ENCODE peak calls at places on chromosomes 12 and 14, in six cellular contexts. N is breast epithelium; C is CD8-positive, alpha-beta T cell; I is pancreas; P is uterus; J is neural progenitor cell. X is an unnamed sample.
A peak's percentile ranks its signal among the peaks of the same experiment; 100 is the strongest.

GRCh38 chr14:37698840-37699777 is 103.7 kb downstream of the TTC6 start:
- DNase-seq in N (no peak), C (no peak), I (no peak), P (no peak), J (no peak), X (no peak)

GRCh38 chr12:52059582-52060497 is 8.6 kb downstream of the NR4A1 start:
- DNase-seq in N (no peak), C (no peak), I (no peak), P (no peak), J (no peak), X (no peak)

GRCh38 chr12:66237505-66238175 is 48.6 kb downstream of the IRAK3 start:
- DNase-seq in N (no peak), C (no peak), I (no peak), P (no peak), J (no peak), X (no peak)

GRCh38 chr12:21538259-21538658 is 12.2 kb downstream of the SPX start:
- DNase-seq in N (no peak), C (no peak), I (no peak), P (no peak), J (no peak), X (no peak)

GRCh38 chr14:69592923-69593677 is 18.3 kb upstream of the SUSD6 start:
- DNase-seq in N (no peak), C (no peak), I (no peak), P (peak; percentile 50), J (peak; percentile 72), X (no peak)

GRCh38 chr12:123115409-123116111 is 35.3 kb downstream of the PITPNM2 start:
- DNase-seq in N (no peak), C (no peak), I (no peak), P (peak; percentile 91), J (no peak), X (no peak)

GRCh38 chr12:39417916-39418315 is 25.0 kb downstream of the KIF21A start:
- DNase-seq in N (no peak), C (no peak), I (no peak), P (no peak), J (no peak), X (no peak)

GRCh38 chr12:120538281-120539156 is 4.4 kb downstream of the RNF10 start:
- DNase-seq in N (peak; percentile 64), C (no peak), I (peak; percentile 64), P (peak; percentile 39), J (no peak), X (no peak)

GRCh38 chr12:103877288-103877687 is 36.3 kb upstream of the NT5DC3 start:
- DNase-seq in N (no peak), C (no peak), I (no peak), P (no peak), J (no peak), X (no peak)

GRCh38 chr12:103841690-103842584 is 903 bp upstream of the NT5DC3 start:
- DNase-seq in N (peak; percentile 96), C (peak; percentile 11), I (peak; percentile 54), P (peak; percentile 58), J (no peak), X (no peak)

GRCh38 chr14:35789651-35790050 is 19.4 kb downstream of the RALGAPA1 start:
- DNase-seq in N (no peak), C (no peak), I (no peak), P (no peak), J (no peak), X (no peak)

GRCh38 chr12:64618953-64619590 is 8.8 kb downstream of the RASSF3 start:
- DNase-seq in N (no peak), C (no peak), I (no peak), P (no peak), J (no peak), X (no peak)

GRCh38 chr14:85856430-85856829 is 326.5 kb downstream of the FLRT2 start:
- DNase-seq in N (no peak), C (no peak), I (no peak), P (no peak), J (no peak), X (no peak)

GRCh38 chr14:100279563-100279962 is 26.7 kb downstream of the SLC25A29 start:
- DNase-seq in N (no peak), C (no peak), I (no peak), P (no peak), J (no peak), X (no peak)

GRCh38 chr14:50741571-50741970 is 73.5 kb upstream of the SAV1 start:
- DNase-seq in N (no peak), C (no peak), I (no peak), P (no peak), J (no peak), X (no peak)

GRCh38 chr14:101022916-101023435 is 119.5 kb upstream of the RTL1 start:
- DNase-seq in N (no peak), C (no peak), I (peak; percentile 4), P (peak; percentile 8), J (no peak), X (no peak)

GRCh38 chr12:56190695-56191155 is 1.4 kb upstream of the SMARCC2 start:
- DNase-seq in N (no peak), C (no peak), I (no peak), P (no peak), J (peak; percentile 24), X (no peak)

GRCh38 chr12:53343978-53344377 is 7.8 kb upstream of the SP7 start:
- DNase-seq in N (no peak), C (no peak), I (no peak), P (no peak), J (no peak), X (no peak)
- H3K27ac ChIP-seq in N (peak overlapping the region; percentile 87), C (peak overlapping the region; percentile 5), I (no peak overlapping the region), P (no peak overlapping the region), J (no peak overlapping the region), X (no peak overlapping the region)

GRCh38 chr12:6450091-6450868 is 1.6 kb upstream of the TAPBPL start:
- DNase-seq in N (no peak), C (no peak), I (no peak), P (no peak), J (peak; percentile 66), X (no peak)
- H3K4me3 ChIP-seq in N (peak overlapping the region; percentile 78), C (no peak overlapping the region), I (no peak overlapping the region), P (peak overlapping the region; percentile 80), J (peak overlapping the region; percentile 30), X (no peak overlapping the region)

DNA sequence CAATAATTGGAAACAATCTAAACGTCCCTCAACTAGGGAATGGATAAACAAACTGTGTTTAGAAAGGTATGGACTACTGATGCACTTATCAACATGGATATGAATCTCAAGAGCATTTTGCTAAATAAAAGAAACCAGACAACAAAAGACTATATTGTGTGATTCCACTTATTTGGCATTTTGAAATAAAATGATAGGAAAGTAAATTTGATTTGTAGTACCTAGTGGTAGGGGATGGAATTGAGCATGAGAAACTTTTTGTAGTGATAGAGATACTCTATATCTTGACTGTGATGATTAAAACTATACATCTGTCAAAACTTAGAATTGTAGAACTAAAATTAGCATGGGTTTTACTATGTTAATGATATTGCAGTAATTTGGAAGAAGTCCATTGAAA is 87.1 kb downstream of the ARID2 start:
- DNase-seq in N (no peak), C (no peak), I (no peak), P (no peak), J (no peak), X (no peak)
- H3K27ac ChIP-seq in N (no peak overlapping the region), C (no peak overlapping the region), I (no peak overlapping the region), P (no peak overlapping the region), J (no peak overlapping the region), X (no peak overlapping the region)

GRCh38 chr12:110256780-110257431 is 24.1 kb upstream of the ATP2A2 start:
- DNase-seq in N (no peak), C (no peak), I (no peak), P (peak; percentile 39), J (no peak), X (no peak)
- H3K4me3 ChIP-seq in N (no peak overlapping the region), C (no peak overlapping the region), I (no peak overlapping the region), P (no peak overlapping the region), J (no peak overlapping the region), X (no peak overlapping the region)

DNA sequence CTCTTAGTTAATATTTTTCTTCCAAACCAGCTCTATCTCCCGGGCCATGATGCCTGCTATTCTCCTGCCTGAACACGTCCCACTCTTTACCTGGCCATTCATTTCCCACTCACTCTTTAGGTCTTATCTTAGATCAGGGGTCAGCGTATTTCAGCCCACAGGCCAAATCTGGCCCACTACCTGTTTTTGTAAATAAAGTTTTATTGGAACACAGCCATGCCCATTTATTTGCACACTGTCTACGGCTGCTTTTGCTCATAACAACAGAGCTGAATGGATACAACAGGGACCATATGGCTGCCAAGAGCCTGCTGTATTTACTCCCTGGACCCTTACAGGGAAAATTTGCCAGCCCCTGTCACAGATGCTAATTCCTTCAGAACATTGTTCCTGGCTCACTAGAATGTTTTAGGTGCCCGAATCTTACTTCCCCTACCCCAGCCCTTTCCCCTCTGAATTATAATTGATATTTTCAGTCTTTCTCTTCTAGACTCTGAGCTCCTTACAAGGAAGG is 235.4 kb downstream of the KSR2 start:
- DNase-seq in N (no peak), C (no peak), I (no peak), P (no peak), J (no peak), X (no peak)
- H3K27ac ChIP-seq in N (no peak overlapping the region), C (no peak overlapping the region), I (no peak overlapping the region), P (no peak overlapping the region), J (no peak overlapping the region), X (no peak overlapping the region)

DNA sequence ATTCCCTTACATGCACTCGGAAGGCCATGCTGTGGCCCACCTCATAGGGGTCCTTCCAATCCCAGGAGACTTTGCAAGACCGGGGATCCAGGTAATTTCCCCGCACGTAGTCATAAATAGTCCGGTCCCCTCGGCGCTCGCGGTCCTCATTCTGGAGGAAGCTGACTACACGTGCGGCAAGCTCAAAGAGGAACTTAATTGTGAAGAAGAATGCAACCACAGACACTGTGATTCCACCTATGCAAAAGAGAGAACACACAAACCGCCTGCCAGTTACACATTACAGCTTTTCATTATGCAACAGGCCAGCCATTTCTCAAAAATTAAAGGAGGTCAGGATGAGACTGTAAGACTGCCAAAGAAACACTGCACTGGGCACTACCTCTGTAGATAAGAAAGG is 28.4 kb downstream of the AREL1 start:
- DNase-seq in N (no peak), C (no peak), I (no peak), P (no peak), J (no peak), X (no peak)
- H3K4me3 ChIP-seq in N (no peak overlapping the region), C (no peak overlapping the region), I (no peak overlapping the region), P (no peak overlapping the region), J (no peak overlapping the region), X (no peak overlapping the region)

DNA sequence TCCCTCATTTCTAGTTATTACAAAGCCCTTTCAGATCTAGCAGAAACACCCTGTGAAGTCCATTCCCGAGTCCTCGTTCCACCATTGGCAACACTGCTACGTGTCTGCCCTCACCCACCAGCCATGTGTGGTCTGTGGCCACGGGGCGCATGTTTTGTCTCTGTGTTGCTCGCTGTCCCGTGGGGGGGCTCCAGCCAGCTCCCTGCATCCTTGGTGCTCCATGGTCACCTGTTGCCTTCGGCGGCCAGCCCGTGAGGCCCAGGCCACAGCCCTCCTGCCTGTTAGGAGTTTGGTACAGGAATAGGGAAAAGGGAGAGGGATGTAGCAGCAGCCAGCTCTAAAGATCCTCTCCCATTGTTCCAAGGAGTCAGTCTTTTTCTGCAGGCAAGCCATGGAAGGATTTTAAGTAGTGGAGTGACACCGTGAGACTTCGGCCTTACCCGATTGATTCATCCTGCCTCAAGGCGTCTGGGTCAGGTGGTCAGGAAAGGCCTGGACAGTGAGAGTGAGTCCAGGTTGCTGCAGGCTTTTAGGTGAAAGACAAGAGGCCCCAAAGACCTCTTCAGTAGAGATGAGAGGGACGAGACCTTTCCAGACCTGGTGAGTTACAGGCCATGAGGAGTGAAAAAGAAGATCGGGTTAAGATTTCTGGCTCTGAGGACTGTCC is 30.3 kb downstream of the TPCN1 start:
- DNase-seq in N (no peak), C (no peak), I (no peak), P (no peak), J (no peak), X (no peak)
- H3K27ac ChIP-seq in N (no peak overlapping the region), C (no peak overlapping the region), I (no peak overlapping the region), P (no peak overlapping the region), J (no peak overlapping the region), X (no peak overlapping the region)

X was measured in iPS DF 6.9.